ENCODE peak calls at places on chromosome 14, in four cellular contexts. N is K562, Y is SK-N-SH, Q is HCT116. S is an unnamed sample.
A peak's percentile ranks its signal among the peaks of the same experiment; 100 is the strongest.

GRCh38 chr14:105507247-105507646 is 16.2 kb downstream of the TEDC1 start:
- DNase-seq in N (no peak), Y (no peak), Q (no peak), S (no peak)

GRCh38 chr14:71328183-71328582 is 420.9 kb downstream of the PCNX1 start:
- DNase-seq in N (no peak), Y (no peak), Q (no peak), S (no peak)

GRCh38 chr14:72894623-72895378 is 900 bp upstream of the DPF3 start:
- DNase-seq in N (peak; percentile 35), Y (peak; percentile 34), Q (no peak), S (peak; percentile 83)

GRCh38 chr14:24556756-24557155 is 19.3 kb downstream of the CTSG start:
- DNase-seq in N (no peak), Y (no peak), Q (no peak), S (no peak)

GRCh38 chr14:75247939-75248338 is 30.7 kb upstream of the FOS start:
- DNase-seq in N (no peak), Y (no peak), Q (no peak), S (no peak)

GRCh38 chr14:103897075-103897947 is 30.9 kb upstream of the TDRD9 start:
- DNase-seq in N (no peak), Y (no peak), Q (no peak), S (no peak)

GRCh38 chr14:52922656-52923055 is 28.2 kb downstream of the FERMT2 start:
- DNase-seq in N (no peak), Y (no peak), Q (no peak), S (no peak)

GRCh38 chr14:99035268-99035667 is 236.7 kb downstream of the BCL11B start:
- DNase-seq in N (no peak), Y (no peak), Q (no peak), S (no peak)

GRCh38 chr14:105060751-105061427 is 4.3 kb downstream of the GPR132 start:
- DNase-seq in N (no peak), Y (peak; percentile 67), Q (no peak), S (peak; percentile 50)

GRCh38 chr14:93263416-93263815 is 56.4 kb downstream of the UBR7 start:
- DNase-seq in N (no peak), Y (no peak), Q (no peak), S (no peak)

GRCh38 chr14:31969371-31969770 is 107.7 kb upstream of the ARHGAP5 start:
- DNase-seq in N (no peak), Y (no peak), Q (no peak), S (no peak)

GRCh38 chr14:61761959-61762786 is at the start of gene SNAPC1:
- DNase-seq in N (peak; percentile 94), Y (peak; percentile 97), Q (peak; percentile 93), S (peak; percentile 98)

GRCh38 chr14:26917086-26917485 is 319.3 kb upstream of the NOVA1 start:
- DNase-seq in N (peak; percentile 3), Y (peak; percentile 1), Q (no peak), S (no peak)

GRCh38 chr14:88269816-88270416 is 53.2 kb downstream of the KCNK10 start:
- DNase-seq in N (no peak), Y (no peak), Q (no peak), S (no peak)

GRCh38 chr14:29243355-29243754 is 476.8 kb downstream of the FOXG1 start:
- DNase-seq in N (no peak), Y (no peak), Q (no peak), S (no peak)

GRCh38 chr14:66401447-66402095 is 84.6 kb upstream of the CCDC196 start:
- DNase-seq in N (no peak), Y (peak; percentile 8), Q (no peak), S (no peak)

GRCh38 chr14:57401501-57401900 is 11.1 kb downstream of the NAA30 start:
- DNase-seq in N (no peak), Y (no peak), Q (no peak), S (no peak)

GRCh38 chr14:99774204-99774497 is 19.1 kb upstream of the EML1 start:
- DNase-seq in N (no peak), Y (no peak), Q (no peak), S (no peak)

GRCh38 chr14:52729585-52729924 is 411 bp upstream of the STYX start:
- DNase-seq in N (no peak), Y (no peak), Q (no peak), S (no peak)

GRCh38 chr14:60090864-60091519 is 731 bp upstream of the PCNX4 start:
- DNase-seq in N (peak; percentile 56), Y (peak; percentile 50), Q (peak; percentile 37), S (peak; percentile 54)

GRCh38 chr14:99755068-99755405 is 38.2 kb upstream of the EML1 start:
- DNase-seq in N (no peak), Y (no peak), Q (no peak), S (no peak)

GRCh38 chr14:90111895-90112534 is 50.2 kb downstream of the KCNK13 start:
- DNase-seq in N (no peak), Y (no peak), Q (peak; percentile 51), S (no peak)

GRCh38 chr14:46054526-46054925 is 597.1 kb downstream of the RPL10L start:
- DNase-seq in N (no peak), Y (no peak), Q (no peak), S (no peak)

GRCh38 chr14:72826039-72826438 is 67.9 kb downstream of the DPF3 start:
- DNase-seq in N (peak; percentile 29), Y (no peak), Q (no peak), S (no peak)

GRCh38 chr14:60238955-60239354 is 10.1 kb upstream of the PPM1A start:
- DNase-seq in N (no peak), Y (no peak), Q (no peak), S (no peak)

GRCh38 chr14:84622357-84622756 is 907.6 kb upstream of the FLRT2 start:
- DNase-seq in N (no peak), Y (no peak), Q (no peak), S (no peak)

GRCh38 chr14:59360923-59361794 is 104.0 kb downstream of the GPR135 start:
- DNase-seq in N (peak; percentile 30), Y (peak; percentile 62), Q (peak; percentile 86), S (peak; percentile 63)

GRCh38 chr14:106210650-106211049 is 684.3 kb downstream of the TMEM121 start:
- DNase-seq in N (no peak), Y (no peak), Q (no peak), S (no peak)

GRCh38 chr14:38207830-38208815 is at the start of gene SSTR1:
- DNase-seq in N (no peak), Y (no peak), Q (no peak), S (peak; percentile 86)

GRCh38 chr14:76056128-76056527 is 70.6 kb downstream of the IFT43 start:
- DNase-seq in N (peak; percentile 15), Y (no peak), Q (no peak), S (no peak)

GRCh38 chr14:102316048-102316745 is 3.3 kb upstream of the ZNF839 start:
- DNase-seq in N (no peak), Y (no peak), Q (no peak), S (no peak)

GRCh38 chr14:102318781-102319276 is 717 bp upstream of the ZNF839 start:
- DNase-seq in N (no peak), Y (no peak), Q (no peak), S (no peak)

GRCh38 chr14:102317564-102318248 is 1.8 kb upstream of the ZNF839 start:
- DNase-seq in N (no peak), Y (no peak), Q (no peak), S (no peak)

GRCh38 chr14:102314242-102315011 is 5.1 kb upstream of the ZNF839 start:
- DNase-seq in N (peak; percentile 73), Y (peak; percentile 89), Q (peak; percentile 57), S (peak; percentile 91)

DNA sequence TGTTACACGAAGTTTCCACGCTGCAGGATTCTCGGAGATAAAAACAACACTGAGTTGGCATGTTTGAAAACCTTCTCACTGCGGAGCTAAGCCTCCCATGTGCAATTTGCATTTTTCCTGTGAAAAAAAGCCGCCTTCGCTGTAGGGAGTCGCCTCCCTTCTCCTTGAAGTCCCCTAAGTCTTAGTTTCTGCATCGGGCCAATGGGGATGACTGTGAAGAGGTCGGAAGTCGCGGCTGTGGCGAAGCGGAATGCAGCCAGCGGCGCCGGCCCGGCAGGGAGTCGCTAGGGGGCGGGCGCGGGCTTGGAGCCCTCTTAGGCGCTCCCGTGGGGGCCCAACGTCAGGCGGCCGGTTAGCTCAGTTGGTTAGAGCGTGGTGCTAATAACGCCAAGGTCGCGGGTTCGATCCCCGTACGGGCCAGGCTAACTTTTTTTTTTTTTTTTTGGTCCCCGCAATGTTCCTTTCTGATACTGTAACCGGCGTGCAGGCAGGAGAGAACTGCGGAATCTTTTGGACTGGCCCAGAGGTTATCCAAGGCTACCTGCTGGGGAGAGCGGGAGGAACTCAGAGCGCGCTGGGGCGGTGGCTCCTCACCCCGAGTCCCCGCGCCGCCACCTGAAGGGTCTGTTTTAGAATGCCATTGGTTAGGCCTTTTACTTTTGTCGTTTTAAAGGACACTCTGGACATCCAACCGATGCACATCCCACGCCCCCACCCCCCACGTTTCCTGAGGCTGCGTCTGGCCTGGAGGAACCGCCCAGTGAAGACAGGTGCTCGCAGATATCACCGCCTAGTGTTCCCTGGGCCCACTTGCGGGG is 2.6 kb upstream of the ZNF839 start:
- DNase-seq in N (peak; percentile 85), Y (peak; percentile 93), Q (peak; percentile 86), S (peak; percentile 98)
- H3K9ac ChIP-seq in N (peak overlapping the region; percentile 71), Y (peak overlapping the region; percentile 57), Q (peak overlapping the region; percentile 40), S (peak overlapping the region; percentile 69)

DNA sequence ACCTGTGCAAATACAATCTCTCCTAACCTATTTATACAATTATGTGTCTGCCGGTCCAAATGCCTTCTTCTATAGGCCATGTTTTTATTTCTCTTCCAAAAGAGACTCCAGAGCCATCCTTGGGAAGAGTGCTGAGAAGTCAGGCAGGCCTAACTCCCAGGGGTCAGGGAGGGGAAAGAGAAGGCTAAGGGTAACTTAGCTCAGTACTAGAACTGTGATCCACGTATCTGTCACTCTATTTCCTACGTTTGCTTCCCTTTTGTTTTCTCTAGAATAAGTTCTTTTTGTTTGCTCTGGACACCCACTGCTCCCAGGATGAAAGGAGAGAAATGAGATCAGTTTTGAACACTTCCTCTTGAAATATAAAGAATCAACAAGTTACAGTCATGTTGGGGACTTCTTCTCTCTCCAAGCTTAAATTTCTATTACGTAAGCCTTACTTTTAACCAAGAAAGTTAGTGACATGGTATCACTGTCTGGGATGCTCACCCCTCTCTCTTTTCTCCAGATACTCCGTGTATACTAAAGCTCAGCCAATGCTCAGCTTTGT is 79.2 kb downstream of the DAD1 start:
- DNase-seq in N (no peak), Y (no peak), Q (no peak), S (no peak)
- H3K4me1 ChIP-seq in N (no peaks in the 10 kb centered on the region), Y (peaks cover 4% of the 10 kb centered on the region), Q (no peaks in the 10 kb centered on the region), S (peaks cover 9% of the 10 kb centered on the region)

GRCh38 chr14:54047645-54048308 is 91.2 kb upstream of the BMP4 start:
- DNase-seq in N (no peak), Y (no peak), Q (no peak), S (no peak)

GRCh38 chr14:54048736-54049135 is 92.1 kb upstream of the BMP4 start:
- DNase-seq in N (no peak), Y (no peak), Q (no peak), S (no peak)

GRCh38 chr14:54046250-54046649 is 89.6 kb upstream of the BMP4 start:
- DNase-seq in N (no peak), Y (no peak), Q (no peak), S (no peak)

GRCh38 chr14:54048311-54048710 is 91.7 kb upstream of the BMP4 start:
- DNase-seq in N (no peak), Y (no peak), Q (no peak), S (no peak)

DNA sequence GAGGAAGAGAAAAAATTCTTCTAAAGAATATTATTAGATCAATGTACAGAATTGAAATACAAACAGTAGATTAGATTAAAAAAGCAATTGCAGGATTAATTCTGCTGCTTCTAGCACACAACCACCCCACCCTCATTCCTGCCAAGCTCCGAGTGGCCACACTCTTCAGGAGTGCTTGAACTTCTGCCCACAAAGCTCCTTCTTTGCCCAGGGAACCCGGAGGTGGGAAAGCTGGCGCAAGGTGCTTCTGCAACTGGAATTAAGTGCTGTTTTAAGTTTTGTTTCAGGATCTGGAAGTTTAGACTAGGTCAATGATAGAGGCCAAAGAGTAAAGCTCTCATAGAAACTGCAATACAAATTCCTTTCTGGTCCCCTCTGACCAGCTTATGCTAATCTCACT is 94.1 kb upstream of the BMP4 start:
- DNase-seq in N (no peak), Y (no peak), Q (no peak), S (no peak)
- H3K27me3 ChIP-seq in N (no peaks in the 10 kb centered on the region), Y (peaks cover 5% of the 10 kb centered on the region), Q (no peaks in the 10 kb centered on the region), S (no peaks in the 10 kb centered on the region)

GRCh38 chr14:68016243-68016914 is 196.8 kb downstream of the RAD51B start:
- DNase-seq in N (no peak), Y (no peak), Q (no peak), S (no peak)
- H3K9ac ChIP-seq in N (no peak overlapping the region), Y (no peak overlapping the region), Q (no peak overlapping the region), S (no peak overlapping the region)

S was measured in endodermal cell.